ENCODE peak calls at places on chromosomes 16 and 17, in four cellular contexts. Y is IMR-90, I is endothelial cell of umbilical vein, A is K562. E is an unnamed sample. For H3K9me1, the result is how much of the 10 kb centered on the place peaks cover.

GRCh38 chr17:44642861-44643260 is 13.4 kb upstream of the MEIOC start:
- DNase-seq in I (no peak), Y (no peak), A (no peak), E (no peak)

GRCh38 chr17:35786941-35787432 is 8.5 kb downstream of the MMP28 start:
- DNase-seq in A (no peak), Y (peak), I (no peak), E (no peak)

GRCh38 chr17:22286337-22287041 is 594.2 kb downstream of the KCNJ18 start:
- DNase-seq in Y (no peak), A (no peak), I (no peak), E (no peak)

GRCh38 chr16:30934827-30935557 is 11.6 kb downstream of the FBXL19 start:
- DNase-seq in I (peak), A (peak), Y (peak), E (no peak)

GRCh38 chr16:87369796-87370719 is 13.5 kb downstream of the FBXO31 start:
- DNase-seq in I (no peak), A (no peak), Y (no peak), E (no peak)

GRCh38 chr16:24098896-24099295 is 157.2 kb upstream of the CACNG3 start:
- DNase-seq in A (no peak), Y (no peak), I (no peak), E (no peak)

GRCh38 chr16:69941251-69942098 is 9.7 kb upstream of the CLEC18A start:
- DNase-seq in I (no peak), A (no peak), Y (no peak), E (no peak)

GRCh38 chr16:2799205-2799851 is 1.1 kb downstream of the PRSS41 start:
- DNase-seq in I (no peak), A (no peak), Y (no peak), E (no peak)

GRCh38 chr17:4582101-4582501 is 2.2 kb upstream of the SMTNL2 start:
- DNase-seq in A (no peak), I (no peak), Y (no peak), E (no peak)

GRCh38 chr17:70661342-70662222 is 492.2 kb downstream of the KCNJ2 start:
- DNase-seq in Y (peak), A (no peak), I (no peak), E (no peak)

GRCh38 chr17:50029185-50029584 is 26.7 kb upstream of the ITGA3 start:
- DNase-seq in Y (no peak), A (no peak), I (no peak), E (no peak)

GRCh38 chr16:48617711-48618148 is 7.8 kb upstream of the N4BP1 start:
- DNase-seq in A (no peak), Y (peak), I (peak), E (no peak)

DNA sequence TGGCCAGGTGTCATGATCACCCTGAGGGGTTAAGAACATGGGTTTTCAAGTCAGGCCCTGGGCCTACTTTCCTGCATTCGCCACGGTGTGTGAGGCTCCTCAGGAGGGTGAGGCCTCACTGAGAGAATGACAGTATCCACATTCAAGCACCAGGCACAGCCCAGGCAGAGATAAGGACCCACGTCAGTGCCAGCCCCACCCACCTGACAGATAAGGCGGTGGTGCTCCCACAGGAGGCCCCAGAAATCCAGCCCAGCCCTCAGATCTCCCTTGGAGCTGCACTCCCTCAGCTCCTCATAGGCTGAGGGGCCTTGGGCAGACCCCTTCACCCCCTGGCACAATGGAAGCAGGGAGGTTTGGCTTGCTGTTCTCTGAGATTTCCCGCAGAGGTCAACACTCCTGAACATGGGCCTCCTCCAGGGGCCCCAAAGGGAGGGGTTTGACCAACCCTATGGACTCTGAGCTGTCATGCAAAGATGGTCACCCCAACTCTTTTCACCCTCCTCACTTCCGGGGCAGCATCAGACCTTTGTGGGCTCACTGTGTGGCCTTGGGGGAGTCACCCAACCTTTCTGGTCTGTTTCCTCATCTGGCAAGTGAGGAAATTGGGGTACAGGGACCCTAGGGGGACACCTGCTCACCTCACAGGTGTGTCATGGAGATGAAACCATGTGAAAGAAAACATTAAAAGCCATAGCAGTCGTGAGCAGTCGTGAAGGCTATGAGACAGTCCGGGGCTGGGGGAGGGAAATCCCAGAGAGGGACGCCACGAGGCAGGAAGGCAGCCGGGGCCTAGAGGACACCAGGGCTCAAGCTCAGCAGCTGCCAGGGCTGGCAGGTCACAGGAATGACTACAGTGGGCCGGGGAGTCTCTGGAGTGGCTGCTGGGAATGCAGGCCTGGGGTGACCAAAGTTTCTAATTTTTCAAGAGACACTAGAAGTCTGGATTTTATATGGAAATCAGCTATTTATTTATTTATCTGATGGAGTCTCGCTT is 15.4 kb downstream of the PLLP start:
- DNase-seq in I (no peak), A (peak), Y (peak), E (no peak)
- H3K9me1 ChIP-seq in I (under half), A (under half), Y (under half), E (under half)

GRCh38 chr17:78040561-78041400 is 82.3 kb downstream of the TNRC6C start:
- DNase-seq in A (no peak), Y (peak), I (peak), E (no peak)

GRCh38 chr17:78041401-78042179 is 83.1 kb downstream of the TNRC6C start:
- DNase-seq in Y (no peak), A (no peak), I (no peak), E (no peak)

GRCh38 chr17:78042542-78042941 is 84.0 kb downstream of the TNRC6C start:
- DNase-seq in A (no peak), Y (no peak), I (no peak), E (no peak)

GRCh38 chr17:78044280-78044835 is 84.2 kb downstream of the TMC6 start:
- DNase-seq in Y (no peak), I (no peak), A (no peak), E (no peak)

GRCh38 chr17:78043031-78043430 is 84.5 kb downstream of the TNRC6C start:
- DNase-seq in A (no peak), Y (no peak), I (no peak), E (no peak)
- H3K9me1 ChIP-seq in A (under half), Y (under half), I (under half), E (under half)

DNA sequence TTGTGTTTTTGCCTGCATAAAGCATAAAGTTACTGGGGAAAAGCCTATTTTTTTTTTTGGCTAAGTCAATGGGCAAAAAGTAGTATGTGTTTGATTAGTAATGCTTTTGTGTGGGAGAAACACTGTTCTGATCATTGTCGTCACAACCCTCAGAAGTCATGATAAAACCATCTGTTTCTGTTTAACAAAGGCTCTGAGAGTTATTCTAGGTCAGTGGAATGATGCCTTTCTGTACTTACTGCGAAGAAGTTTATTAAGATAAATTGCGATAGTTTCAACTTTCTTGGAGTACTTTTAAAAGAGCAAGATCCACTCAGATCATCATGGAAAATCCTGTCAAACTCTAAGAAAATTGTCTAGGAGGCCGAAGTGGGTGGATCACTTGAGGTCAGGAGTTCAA is 80.9 kb downstream of the PRKCA start:
- DNase-seq in Y (peak), I (no peak), A (no peak), E (no peak)
- H3K9me1 ChIP-seq in Y (under half), I (under half), A (under half), E (under half)

DNA sequence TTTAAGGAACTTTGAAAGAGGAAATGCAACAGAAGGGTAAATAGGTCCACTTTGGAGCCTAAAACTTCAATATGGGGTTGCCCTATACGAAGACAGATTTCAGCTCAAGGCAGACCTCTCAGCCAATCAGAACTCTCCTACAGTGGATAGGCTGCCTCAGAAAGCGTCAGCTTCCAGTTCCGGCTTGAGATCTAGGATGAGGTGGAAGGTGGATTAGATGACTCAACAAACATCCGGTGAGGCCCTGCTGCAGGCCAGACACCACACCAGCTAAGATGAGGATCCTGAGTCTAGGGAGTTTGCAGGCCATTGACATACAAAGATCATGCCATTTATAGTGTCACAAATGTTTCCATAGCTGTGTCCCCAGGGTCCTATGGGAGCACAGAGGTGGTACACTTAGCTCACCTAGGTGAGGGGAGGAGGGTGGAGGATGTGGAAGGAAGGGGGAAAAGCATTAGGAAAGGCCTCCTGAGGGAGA is 7.9 kb upstream of the MFSD6L start:
- DNase-seq in Y (no peak), I (no peak), A (no peak), E (no peak)
- H3K9me1 ChIP-seq in Y (under half), I (under half), A (under half), E (under half)

GRCh38 chr17:42155614-42156045 is 841 bp upstream of the RAB5C start:
- DNase-seq in I (no peak), A (no peak), Y (no peak), E (no peak)

GRCh38 chr17:42153919-42154491 is 784 bp downstream of the RAB5C start:
- DNase-seq in A (peak), Y (peak), I (peak), E (no peak)

GRCh38 chr17:42159796-42160551 is 5.2 kb upstream of the RAB5C start:
- DNase-seq in I (no peak), A (no peak), Y (no peak), E (no peak)

DNA sequence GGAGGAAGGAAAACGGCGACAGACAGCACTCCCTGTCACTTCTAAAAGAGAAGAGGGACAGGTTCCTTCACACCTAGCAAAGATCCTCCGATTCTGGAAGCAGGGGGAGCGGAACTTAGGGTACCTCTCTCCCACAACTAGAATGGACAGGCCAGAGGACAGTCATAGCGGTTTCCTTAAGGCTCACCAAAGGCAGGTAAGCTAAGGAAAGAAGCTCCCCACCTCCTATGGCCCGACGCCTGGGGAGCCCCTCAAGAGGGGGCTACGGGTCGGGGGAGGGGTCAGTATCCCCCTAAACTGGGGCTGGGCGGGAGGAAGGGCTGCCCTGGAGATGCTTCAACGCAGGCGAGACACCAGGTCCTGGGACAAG is 290 bp downstream of the RAB5C start:
- DNase-seq in A (no peak), Y (no peak), I (no peak), E (no peak)
- H3K9me1 ChIP-seq in A (under half), Y (under half), I (under half), E (under half)

GRCh38 chr17:82345151-82345976 is 11.8 kb upstream of the SECTM1 start:
- DNase-seq in A (peak), I (no peak), Y (no peak), E (no peak)
- H3K9me1 ChIP-seq in A (under half), I (under half), Y (under half), E (under half)

GRCh38 chr16:58011652-58012051 is 10.4 kb downstream of the USB1 start:
- DNase-seq in I (no peak), A (no peak), Y (peak), E (no peak)
- H3K9me1 ChIP-seq in I (under half), A (under half), Y (under half), E (under half)

DNA sequence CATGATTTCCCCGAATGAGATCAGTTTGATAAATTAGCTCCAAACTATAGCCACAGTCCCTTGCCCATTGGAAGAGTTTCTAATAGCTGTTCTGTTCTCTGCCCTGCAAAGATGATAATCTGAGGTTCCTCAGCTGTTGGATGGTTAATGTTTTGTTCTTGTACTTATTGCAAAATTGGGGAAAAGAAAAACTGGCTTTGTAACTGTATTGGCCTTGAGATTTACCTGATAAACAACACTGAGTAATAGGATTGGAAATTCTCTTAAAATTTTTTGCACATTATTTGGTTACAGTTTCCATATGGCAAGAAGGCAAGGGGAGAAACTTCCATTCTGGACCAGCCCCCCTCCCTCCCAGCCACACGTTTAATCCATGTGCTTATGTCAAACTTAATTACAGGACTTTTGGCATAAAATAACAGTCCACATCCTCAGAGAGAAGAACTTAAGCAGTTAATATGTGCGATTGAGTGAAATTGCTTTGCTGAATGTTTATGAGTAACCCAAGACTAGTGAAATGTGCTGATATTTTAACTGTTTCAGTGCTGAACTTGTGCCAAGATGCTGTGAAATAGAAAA is 119.1 kb upstream of the ZFHX3 start:
- DNase-seq in Y (no peak), A (no peak), I (no peak), E (no peak)
- H3K9me1 ChIP-seq in Y (under half), A (under half), I (under half), E (under half)

E was measured in keratinocyte.